ENCODE peak calls at places on chromosomes 4 and X, in nine cellular contexts. K is GM23248; Z is sigmoid colon; N is adrenal gland; P is neural progenitor cell; G is psoas muscle; R is CD8-positive, alpha-beta T cell; O is neuronal stem cell; V is right lobe of liver. J is an unnamed sample.

GRCh38 chrX:34778961-34779360 is 121.9 kb upstream of the TMEM47 start:
- DNase-seq in G (no peak), K (peak; percentile 86), V (no peak), Z (no peak), P (no peak), O (no peak), R (no peak), N (no peak), J (no peak)

GRCh38 chrX:120299928-120300327 is 11.3 kb downstream of the TMEM255A start:
- DNase-seq in G (no peak), R (no peak), Z (no peak), O (no peak), N (no peak), V (no peak), P (peak; percentile 21), K (no peak), J (no peak)

GRCh38 chr4:56313132-56313531 is 74.2 kb downstream of the AASDH start:
- DNase-seq in P (no peak), G (no peak), N (no peak), V (no peak), O (no peak), R (no peak), K (no peak), Z (no peak), J (no peak)

GRCh38 chr4:139786494-139787354 is 121.1 kb downstream of the MGST2 start:
- DNase-seq in K (no peak), G (no peak), R (no peak), Z (no peak), N (no peak), V (no peak), O (no peak), P (no peak), J (no peak)

GRCh38 chr4:82823062-82823461 is 24.5 kb upstream of the SCD5 start:
- DNase-seq in G (no peak), Z (no peak), P (no peak), O (no peak), N (no peak), K (peak; percentile 86), V (no peak), R (no peak), J (no peak)

GRCh38 chrX:10071451-10072163 is 85.2 kb upstream of the CLCN4 start:
- DNase-seq in N (no peak), G (no peak), P (no peak), K (peak; percentile 21), Z (no peak), O (no peak), R (no peak), V (no peak), J (no peak)

GRCh38 chr4:26762650-26763049 is 98.0 kb upstream of the STIM2 start:
- DNase-seq in P (no peak), G (no peak), N (no peak), R (no peak), V (no peak), Z (no peak), O (no peak), K (no peak), J (no peak)

GRCh38 chrX:37332987-37333658 is 16.0 kb upstream of the PRRG1 start:
- DNase-seq in G (no peak), K (no peak), P (no peak), N (no peak), O (no peak), Z (no peak), V (no peak), R (no peak), J (no peak)

GRCh38 chr4:2954358-2955185 is 8.6 kb downstream of the NOP14 start:
- DNase-seq in K (no peak), R (peak; percentile 70), N (no peak), Z (no peak), G (no peak), P (peak; percentile 46), O (no peak), V (no peak), J (peak; percentile 40)

GRCh38 chr4:154341448-154341847 is 150.2 kb downstream of the DCHS2 start:
- DNase-seq in N (no peak), G (no peak), K (no peak), Z (no peak), O (no peak), P (no peak), V (no peak), R (no peak), J (no peak)

GRCh38 chrX:101393530-101394305 is 2.9 kb downstream of the RPL36A start:
- DNase-seq in P (no peak), K (no peak), N (no peak), O (no peak), G (no peak), R (no peak), Z (no peak), V (no peak), J (no peak)

GRCh38 chr4:51836531-51836930 is 6.4 kb upstream of the DCUN1D4 start:
- DNase-seq in N (no peak), O (no peak), R (no peak), K (peak; percentile 13), G (no peak), Z (no peak), P (no peak), V (no peak), J (no peak)

GRCh38 chrX:120759685-120760084 is 116.0 kb downstream of the CT47B1 start:
- DNase-seq in V (no peak), G (no peak), Z (no peak), N (no peak), R (no peak), P (no peak), K (no peak), O (no peak), J (no peak)

GRCh38 chr4:52588771-52589591 is 70.1 kb downstream of the USP46 start:
- DNase-seq in P (no peak), R (peak; percentile 50), N (no peak), O (no peak), G (no peak), K (peak; percentile 87), Z (no peak), V (no peak), J (peak; percentile 81)

GRCh38 chr4:38860788-38861424 is 4.3 kb upstream of the TLR6 start:
- DNase-seq in R (peak; percentile 51), K (peak; percentile 62), Z (no peak), V (peak; percentile 40), N (no peak), O (peak; percentile 53), G (no peak), P (peak; percentile 89), J (peak; percentile 58)

GRCh38 chrX:22686138-22686541 is 313.6 kb upstream of the DDX53 start:
- DNase-seq in Z (peak; percentile 61), R (no peak), N (peak; percentile 16), O (no peak), V (peak; percentile 15), K (no peak), P (no peak), G (peak; percentile 19), J (no peak)

GRCh38 chr4:74181225-74181624 is 23.3 kb downstream of the MTHFD2L start:
- DNase-seq in V (no peak), P (no peak), Z (no peak), R (no peak), K (peak; percentile 87), G (no peak), N (no peak), O (no peak), J (no peak)

GRCh38 chr4:152106113-152106763 is 345.4 kb upstream of the GATB start:
- DNase-seq in V (peak; percentile 64), G (peak; percentile 77), Z (peak; percentile 81), R (no peak), N (peak; percentile 85), K (peak; percentile 97), P (no peak), O (no peak), J (no peak)

GRCh38 chr4:25123236-25123635 is 37.0 kb downstream of the SEPSECS start:
- DNase-seq in O (no peak), N (no peak), G (no peak), K (no peak), R (no peak), V (no peak), Z (no peak), P (no peak), J (no peak)

GRCh38 chr4:113707013-113707412 is 54.5 kb downstream of the CAMK2D start:
- DNase-seq in Z (no peak), G (no peak), N (no peak), V (no peak), K (peak; percentile 79), P (no peak), R (no peak), O (no peak), J (no peak)

GRCh38 chr4:126956192-126956897 is 676.4 kb upstream of the INTU start:
- DNase-seq in V (no peak), R (no peak), O (no peak), G (no peak), P (no peak), Z (no peak), N (no peak), K (no peak), J (no peak)

GRCh38 chr4:151862766-151863165 is 102.0 kb upstream of the GATB start:
- DNase-seq in P (no peak), O (no peak), N (no peak), R (no peak), V (no peak), K (peak; percentile 71), G (no peak), Z (no peak), J (no peak)

GRCh38 chrX:118325453-118325852 is 20.5 kb upstream of the WDR44 start:
- DNase-seq in R (no peak), Z (no peak), K (peak; percentile 21), V (no peak), G (no peak), N (no peak), O (no peak), P (no peak), J (no peak)
- H3K4me1 ChIP-seq in R (no peaks in the 10 kb centered on the region), Z (no peaks in the 10 kb centered on the region), K (no peaks in the 10 kb centered on the region), V (no peaks in the 10 kb centered on the region), G (no peaks in the 10 kb centered on the region), N (no peaks in the 10 kb centered on the region), O (no peaks in the 10 kb centered on the region), P (no peaks in the 10 kb centered on the region), J (no peaks in the 10 kb centered on the region)

GRCh38 chr4:8506373-8507250 is 66.0 kb downstream of the TRMT44 start:
- DNase-seq in V (no peak), N (no peak), P (peak; percentile 77), G (peak; percentile 49), R (no peak), O (peak; percentile 36), Z (peak; percentile 87), K (peak; percentile 96), J (no peak)
- H3K27ac ChIP-seq in V (no peak overlapping the region), N (peak overlapping the region; percentile 43), P (no peak overlapping the region), G (peak overlapping the region; percentile 39), R (no peak overlapping the region), O (peak overlapping the region; percentile 64), Z (peak overlapping the region; percentile 81), K (peak overlapping the region; percentile 88), J (no peak overlapping the region)

GRCh38 chrX:154797006-154797405 is 8.3 kb downstream of the MPP1 start:
- DNase-seq in O (no peak), K (no peak), P (no peak), R (no peak), N (no peak), V (no peak), G (no peak), Z (no peak), J (no peak)
- H3K4me1 ChIP-seq in O (peaks cover 11% of the 10 kb centered on the region), K (peaks cover 10% of the 10 kb centered on the region), P (no peaks in the 10 kb centered on the region), R (peaks cover 22% of the 10 kb centered on the region), N (peaks cover 24% of the 10 kb centered on the region), V (peaks cover 21% of the 10 kb centered on the region), G (peaks cover 5% of the 10 kb centered on the region), Z (no peaks in the 10 kb centered on the region), J (peaks cover 2% of the 10 kb centered on the region)

DNA sequence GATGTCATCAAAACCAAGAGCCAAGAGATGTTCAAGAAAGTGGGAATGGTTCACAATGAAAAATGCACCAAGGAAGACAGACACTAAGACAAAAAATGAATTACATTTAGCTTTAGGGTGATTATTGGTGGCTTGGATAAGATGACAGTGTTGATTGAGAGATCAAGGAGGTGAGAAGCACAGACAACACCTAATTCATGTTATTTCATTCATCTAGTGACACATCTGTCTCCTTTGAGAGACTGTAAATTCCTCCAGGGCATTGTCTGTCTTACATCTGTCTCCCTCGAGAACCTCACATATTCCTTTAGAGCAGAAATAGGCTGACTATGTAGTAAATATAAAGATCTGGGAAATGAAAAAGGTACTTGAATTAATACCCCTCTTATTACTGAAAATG is 94.2 kb upstream of the SMIM31 start:
- DNase-seq in R (no peak), K (no peak), O (no peak), G (no peak), P (no peak), N (no peak), V (no peak), Z (no peak), J (no peak)
- H3K27ac ChIP-seq in R (no peak overlapping the region), K (no peak overlapping the region), O (no peak overlapping the region), G (no peak overlapping the region), P (no peak overlapping the region), N (no peak overlapping the region), V (no peak overlapping the region), Z (no peak overlapping the region), J (no peak overlapping the region)

J was measured in CD4-positive, alpha-beta memory T cell.